ENCODE peak calls at places on chromosomes 7 and 10, in four cellular contexts. Q is mammary epithelial cell, Z is small intestine, G is H7. F is an unnamed sample.

GRCh38 chr10:8817303-8817702 is 762.8 kb downstream of the GATA3 start:
- DNase-seq in Q (peak; percentile 84), Z (no peak), G (no peak), F (no peak)

GRCh38 chr10:74994714-74995308 is 116.6 kb upstream of the SAMD8 start:
- DNase-seq in Q (no peak), Z (no peak), G (no peak), F (no peak)

GRCh38 chr10:96794786-96795733 is 37.0 kb upstream of the LCOR start:
- DNase-seq in Q (no peak), Z (peak; percentile 93), G (peak; percentile 24), F (peak; percentile 25)

GRCh38 chr10:14254368-14254767 is 76.4 kb downstream of the FRMD4A start:
- DNase-seq in Q (peak; percentile 56), Z (no peak), G (no peak), F (no peak)

GRCh38 chr7:16511314-16511713 is 15.3 kb upstream of the LRRC72 start:
- DNase-seq in Q (no peak), Z (no peak), G (no peak), F (no peak)

GRCh38 chr7:105689093-105689819 is 108.0 kb upstream of the EFCAB10 start:
- DNase-seq in Q (no peak), Z (no peak), G (peak; percentile 57), F (no peak)

GRCh38 chr7:11516328-11516727 is 315.7 kb downstream of the THSD7A start:
- DNase-seq in Q (no peak), Z (no peak), G (no peak), F (no peak)

GRCh38 chr10:80168679-80169380 is 36.3 kb downstream of the PLAC9 start:
- DNase-seq in Q (no peak), Z (no peak), G (peak; percentile 94), F (no peak)

GRCh38 chr7:131532570-131533091 is 23.8 kb downstream of the PODXL start:
- DNase-seq in Q (no peak), Z (no peak), G (no peak), F (no peak)

GRCh38 chr10:113158183-113158582 is 208.1 kb downstream of the TCF7L2 start:
- DNase-seq in Q (no peak), Z (no peak), G (peak; percentile 70), F (no peak)

GRCh38 chr10:100948916-100949315 is 20.4 kb upstream of the SEMA4G start:
- DNase-seq in Q (no peak), Z (no peak), G (no peak), F (no peak)

GRCh38 chr7:2654059-2654458 is 22.3 kb downstream of the TTYH3 start:
- DNase-seq in Q (no peak), Z (no peak), G (no peak), F (no peak)

GRCh38 chr10:34333513-34333912 is 481.6 kb downstream of the PARD3 start:
- DNase-seq in Q (peak; percentile 67), Z (no peak), G (no peak), F (no peak)

GRCh38 chr7:155464948-155465739 is 7.2 kb downstream of the EN2 start:
- DNase-seq in Q (no peak), Z (no peak), G (peak; percentile 72), F (no peak)

GRCh38 chr7:5397657-5398237 is 25.9 kb downstream of the TNRC18 start:
- DNase-seq in Q (peak; percentile 18), Z (no peak), G (peak; percentile 51), F (no peak)

GRCh38 chr10:27240212-27240890 is at the start of gene ACBD5:
- DNase-seq in Q (peak; percentile 71), Z (peak; percentile 88), G (peak; percentile 85), F (peak; percentile 86)

GRCh38 chr10:95508730-95509129 is 52.4 kb downstream of the SORBS1 start:
- DNase-seq in Q (no peak), Z (peak; percentile 78), G (no peak), F (peak; percentile 54)

GRCh38 chr10:21315321-21316220 is 209.9 kb downstream of the SKIDA1 start:
- DNase-seq in Q (peak; percentile 85), Z (no peak), G (peak; percentile 85), F (peak; percentile 68)

GRCh38 chr10:88411772-88412349 is 171.3 kb downstream of the RNLS start:
- DNase-seq in Q (no peak), Z (no peak), G (no peak), F (no peak)

GRCh38 chr10:79243211-79244067 is 103.8 kb upstream of the PPIF start:
- DNase-seq in Q (no peak), Z (peak; percentile 31), G (peak; percentile 94), F (peak; percentile 46)

GRCh38 chr7:18429547-18429946 is 66.0 kb upstream of the HDAC9 start:
- DNase-seq in Q (peak; percentile 26), Z (no peak), G (no peak), F (no peak)

GRCh38 chr7:20454202-20454601 is 123.5 kb downstream of the ITGB8 start:
- DNase-seq in Q (no peak), Z (no peak), G (no peak), F (no peak)

GRCh38 chr10:70054902-70055301 is 2.3 kb downstream of the MACROH2A2 start:
- DNase-seq in Q (no peak), Z (no peak), G (peak; percentile 42), F (no peak)

GRCh38 chr7:129008645-129009414 is 46.1 kb downstream of the TNPO3 start:
- DNase-seq in Q (no peak), Z (peak; percentile 15), G (no peak), F (no peak)

GRCh38 chr10:124087672-124088634 is 5.4 kb downstream of the CHST15 start:
- DNase-seq in Q (no peak), Z (peak; percentile 94), G (peak; percentile 54), F (no peak)

GRCh38 chr7:130615583-130615982 is 53.0 kb downstream of the COPG2 start:
- DNase-seq in Q (no peak), Z (no peak), G (no peak), F (no peak)

GRCh38 chr7:30478349-30479228 is at the start of gene NOD1:
- DNase-seq in Q (peak; percentile 77), Z (peak; percentile 84), G (peak; percentile 91), F (peak; percentile 91)

GRCh38 chr7:34067406-34067805 is 162.1 kb downstream of the BMPER start:
- DNase-seq in Q (no peak), Z (no peak), G (no peak), F (no peak)

GRCh38 chr7:70285176-70285575 is 686.9 kb downstream of the AUTS2 start:
- DNase-seq in Q (no peak), Z (no peak), G (no peak), F (no peak)

GRCh38 chr7:108669958-108670357 is 100.3 kb downstream of the DNAJB9 start:
- DNase-seq in Q (no peak), Z (no peak), G (no peak), F (no peak)

GRCh38 chr7:131071786-131072504 is 255.7 kb upstream of the MKLN1 start:
- DNase-seq in Q (peak; percentile 72), Z (peak; percentile 71), G (no peak), F (no peak)

GRCh38 chr10:73808021-73808815 is 3.2 kb downstream of the NDST2 start:
- DNase-seq in Q (no peak), Z (no peak), G (no peak), F (no peak)

GRCh38 chr7:131365876-131366275 is 38.2 kb downstream of the MKLN1 start:
- DNase-seq in Q (no peak), Z (no peak), G (no peak), F (no peak)

GRCh38 chr7:732094-732541 is 5.0 kb upstream of the PRKAR1B start:
- DNase-seq in Q (no peak), Z (peak; percentile 83), G (peak; percentile 89), F (peak; percentile 75)

GRCh38 chr10:32239770-32240169 is 107.2 kb downstream of the EPC1 start:
- DNase-seq in Q (peak; percentile 83), Z (no peak), G (no peak), F (no peak)

DNA sequence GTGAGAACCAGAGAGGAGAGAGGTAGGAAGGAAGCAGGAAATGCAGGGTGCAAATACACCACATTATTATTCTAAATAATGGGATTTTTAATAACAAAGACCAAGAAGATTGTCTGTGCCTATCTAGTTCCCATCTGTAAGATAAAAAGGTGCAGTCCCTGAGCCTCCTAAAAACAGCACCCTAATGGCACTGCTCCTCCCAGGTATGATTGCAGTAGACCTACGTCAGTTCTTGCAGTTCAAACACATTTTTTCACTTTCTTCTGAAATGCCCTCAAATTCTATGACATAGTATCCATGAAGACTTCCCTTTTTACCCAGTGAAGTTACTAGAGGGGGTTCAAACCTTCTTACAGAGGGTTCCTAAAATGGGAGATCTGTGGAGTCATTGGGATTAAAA is 70.6 kb downstream of the FIGNL1 start:
- DNase-seq in Q (no peak), Z (no peak), G (no peak), F (no peak)
- H3K36me3 ChIP-seq in Q (no peaks in the 10 kb centered on the region), Z (no peaks in the 10 kb centered on the region), G (no peaks in the 10 kb centered on the region), F (no peaks in the 10 kb centered on the region)

GRCh38 chr7:123692471-123692877 is 36.8 kb downstream of the LMOD2 start:
- DNase-seq in Q (no peak), Z (no peak), G (peak; percentile 57), F (no peak)

GRCh38 chr7:123687727-123688126 is 32.1 kb downstream of the LMOD2 start:
- DNase-seq in Q (no peak), Z (no peak), G (no peak), F (no peak)

GRCh38 chr7:123690550-123690949 is 34.9 kb downstream of the LMOD2 start:
- DNase-seq in Q (no peak), Z (no peak), G (no peak), F (no peak)

GRCh38 chr7:123687161-123687560 is 31.5 kb downstream of the LMOD2 start:
- DNase-seq in Q (no peak), Z (no peak), G (no peak), F (no peak)

DNA sequence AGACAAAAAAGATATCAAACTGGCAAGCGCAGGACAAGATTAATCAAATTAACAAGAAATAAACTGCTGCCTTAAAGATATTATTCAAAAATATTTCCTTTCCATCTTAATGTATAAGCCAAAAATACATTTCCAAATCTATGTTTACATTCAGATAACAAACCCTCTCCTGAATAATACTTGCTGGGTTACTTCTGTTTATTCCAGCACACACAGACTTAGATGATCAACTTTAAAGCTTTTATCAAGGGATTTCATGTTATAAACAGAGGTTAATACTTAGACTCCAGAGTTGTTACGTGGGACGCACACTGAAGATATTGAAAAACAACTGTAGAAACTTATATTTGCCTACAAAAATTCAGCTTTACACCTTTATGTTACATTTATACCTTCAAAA is 33.6 kb downstream of the LMOD2 start:
- DNase-seq in Q (no peak), Z (no peak), G (no peak), F (no peak)
- H3K36me3 ChIP-seq in Q (peaks cover 40% of the 10 kb centered on the region), Z (peaks cover 2% of the 10 kb centered on the region), G (peaks cover 6% of the 10 kb centered on the region), F (no peaks in the 10 kb centered on the region)

DNA sequence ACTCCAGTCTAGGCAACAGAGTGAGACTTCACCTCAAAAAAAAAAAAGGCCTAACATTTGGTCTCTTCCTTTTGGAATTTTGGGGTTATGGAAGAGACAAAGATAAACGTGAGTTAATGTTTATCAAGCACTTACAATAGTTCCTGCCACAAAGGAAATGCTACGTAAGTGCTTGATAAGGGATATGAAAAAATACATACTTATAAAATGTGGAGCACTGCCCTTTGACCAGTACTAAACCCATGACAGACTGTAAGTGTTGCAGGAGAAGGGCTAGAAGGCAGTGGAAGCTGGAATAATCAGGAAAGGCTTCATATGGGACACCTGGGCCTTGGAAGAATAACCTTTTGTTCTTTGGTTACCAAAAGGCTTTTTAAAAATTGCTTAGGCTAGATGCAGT is 25.5 kb downstream of the TMEM248 start:
- DNase-seq in Q (no peak), Z (peak; percentile 94), G (no peak), F (peak; percentile 38)
- H3K36me3 ChIP-seq in Q (peaks cover 21% of the 10 kb centered on the region), Z (peaks cover 30% of the 10 kb centered on the region), G (peaks cover 18% of the 10 kb centered on the region), F (no peaks in the 10 kb centered on the region)

DNA sequence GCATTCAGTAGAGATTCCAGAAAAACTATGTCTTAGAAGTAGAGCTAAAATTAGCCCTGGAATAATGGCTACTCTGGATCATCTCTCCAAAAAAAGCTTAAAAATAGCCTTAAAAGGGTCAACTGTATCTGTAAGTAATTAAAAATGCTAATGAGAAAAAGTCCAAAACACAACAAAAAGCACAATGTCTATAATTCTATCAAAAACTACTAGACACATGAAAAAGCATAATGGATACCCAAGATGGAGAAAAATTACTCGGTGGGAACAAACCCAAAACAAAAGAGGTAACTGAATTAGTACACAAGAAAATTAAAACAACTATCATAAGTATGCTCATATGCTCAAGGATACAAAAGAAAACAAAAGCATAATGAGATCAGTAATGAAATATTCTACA is 15.4 kb downstream of the ORC5 start:
- DNase-seq in Q (no peak), Z (no peak), G (no peak), F (no peak)
- H3K36me3 ChIP-seq in Q (peaks cover 35% of the 10 kb centered on the region), Z (peaks cover 4% of the 10 kb centered on the region), G (peaks cover 3% of the 10 kb centered on the region), F (no peaks in the 10 kb centered on the region)